ENCODE peak calls at places on chromosomes 2 and 18, in eight cellular contexts. T is mesothelial cell of epicardium, Y is HFFc6, A is right lobe of liver, S is MCF 10A, D is astrocyte of the spinal cord, H is heart left ventricle, I is BE2C. O is an unnamed sample.

GRCh38 chr18:48955528-48956261 is 4.9 kb upstream of the SMAD7 start:
- DNase-seq in T (no peak), Y (peak), A (no peak), S (no peak), D (peak), H (peak), I (no peak), O (no peak)

GRCh38 chr2:181106789-181107418 is 126.5 kb downstream of the UBE2E3 start:
- DNase-seq in T (no peak), Y (peak), A (no peak), S (peak), D (peak), H (no peak), I (no peak), O (no peak)

GRCh38 chr2:10568721-10569432 is 120.8 kb upstream of the ODC1 start:
- DNase-seq in T (no peak), Y (no peak), A (no peak), S (no peak), D (no peak), H (no peak), I (no peak), O (no peak)

GRCh38 chr18:44896817-44897216 is 216.1 kb downstream of the SETBP1 start:
- DNase-seq in T (no peak), Y (no peak), A (no peak), S (no peak), D (no peak), H (no peak), I (no peak), O (no peak)

GRCh38 chr2:166560022-166560421 is 66.0 kb upstream of the SCN7A start:
- DNase-seq in T (no peak), Y (no peak), A (no peak), S (no peak), D (no peak), H (no peak), I (no peak), O (no peak)

GRCh38 chr2:177604291-177605065 is 211.9 kb downstream of the AGPS start:
- DNase-seq in T (no peak), Y (peak), A (no peak), S (peak), D (peak), H (peak), I (peak), O (no peak)

GRCh38 chr2:216090369-216090786 is 8.7 kb downstream of the TMEM169 start:
- DNase-seq in T (no peak), Y (peak), A (no peak), S (no peak), D (peak), H (no peak), I (no peak), O (no peak)

GRCh38 chr2:202786792-202787191 is 84.8 kb downstream of the ICA1L start:
- DNase-seq in T (no peak), Y (no peak), A (no peak), S (no peak), D (no peak), H (no peak), I (no peak), O (no peak)

GRCh38 chr2:169131587-169132512 is 62.5 kb downstream of the DHRS9 start:
- DNase-seq in T (no peak), Y (peak), A (no peak), S (peak), D (peak), H (no peak), I (no peak), O (no peak)

GRCh38 chr2:215880970-215881369 is 132.4 kb downstream of the MREG start:
- DNase-seq in T (no peak), Y (no peak), A (no peak), S (no peak), D (no peak), H (no peak), I (no peak), O (no peak)

GRCh38 chr2:66447676-66448075 is 12.8 kb downstream of the MEIS1 start:
- DNase-seq in T (no peak), Y (no peak), A (no peak), S (no peak), D (peak), H (no peak), I (no peak), O (no peak)

GRCh38 chr18:11953113-11953512 is 28.2 kb upstream of the IMPA2 start:
- DNase-seq in T (no peak), Y (no peak), A (no peak), S (no peak), D (peak), H (no peak), I (no peak), O (no peak)

GRCh38 chr2:183081908-183082307 is 3.4 kb downstream of the DUSP19 start:
- DNase-seq in T (no peak), Y (no peak), A (no peak), S (peak), D (no peak), H (peak), I (no peak), O (no peak)

GRCh38 chr2:220051716-220052115 is 424.3 kb downstream of the SLC4A3 start:
- DNase-seq in T (no peak), Y (no peak), A (no peak), S (no peak), D (no peak), H (no peak), I (no peak), O (no peak)

GRCh38 chr18:48813833-48814489 is 136.8 kb downstream of the SMAD7 start:
- DNase-seq in T (peak), Y (no peak), A (no peak), S (peak), D (no peak), H (no peak), I (no peak), O (peak)

GRCh38 chr2:201403904-201404303 is 46.8 kb upstream of the FLACC1 start:
- DNase-seq in T (no peak), Y (peak), A (no peak), S (peak), D (peak), H (no peak), I (no peak), O (no peak)

GRCh38 chr2:201404699-201405275 is 46.5 kb downstream of the TRAK2 start:
- DNase-seq in T (no peak), Y (no peak), A (no peak), S (no peak), D (no peak), H (no peak), I (no peak), O (no peak)

GRCh38 chr2:201406077-201406662 is 45.1 kb downstream of the TRAK2 start:
- DNase-seq in T (no peak), Y (peak), A (no peak), S (peak), D (peak), H (peak), I (no peak), O (no peak)

GRCh38 chr2:201401815-201402214 is 44.7 kb upstream of the FLACC1 start:
- DNase-seq in T (no peak), Y (no peak), A (no peak), S (no peak), D (no peak), H (no peak), I (no peak), O (no peak)

DNA sequence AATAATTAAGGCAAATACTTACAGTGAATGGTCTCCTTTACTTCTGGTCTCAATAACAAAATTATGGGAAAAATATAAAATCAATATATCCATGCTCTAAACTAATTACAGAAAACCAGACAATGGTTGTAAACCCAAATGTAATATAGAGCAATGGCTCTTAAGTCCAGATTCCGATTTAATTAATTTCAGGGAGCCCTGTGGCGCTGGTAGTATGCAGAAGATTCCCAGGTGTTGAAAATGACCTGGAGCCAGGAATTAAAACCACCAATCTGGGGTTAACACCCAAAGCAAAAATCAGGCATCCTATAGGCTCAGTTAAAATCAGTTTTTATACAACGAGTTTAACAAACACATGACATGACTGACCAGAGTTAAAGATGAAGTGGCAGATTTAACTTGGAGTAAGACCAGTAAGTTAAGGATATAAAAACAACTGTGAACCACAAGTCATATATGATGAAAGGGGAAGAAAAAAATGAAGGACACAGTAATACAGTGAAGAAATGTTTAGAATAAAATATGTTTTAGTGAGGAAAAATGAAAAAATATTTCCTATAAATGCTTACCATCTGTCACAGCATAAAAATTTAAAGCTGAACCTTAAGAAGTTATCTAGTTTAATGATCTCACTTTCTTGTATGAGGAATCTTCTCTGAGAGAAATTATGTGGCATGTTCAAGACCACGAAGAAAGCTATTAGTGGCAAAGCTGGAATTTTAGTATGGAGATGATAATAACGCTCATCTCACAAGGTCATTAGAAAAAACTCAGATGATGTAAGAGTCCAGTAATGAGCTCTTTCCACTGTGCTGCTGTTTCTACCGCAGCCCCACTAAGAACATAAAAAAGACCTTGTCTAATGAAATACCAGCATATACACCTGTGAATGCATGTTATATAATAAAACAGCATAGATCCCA is 45.8 kb upstream of the FLACC1 start:
- DNase-seq in T (no peak), Y (peak), A (no peak), S (no peak), D (peak), H (no peak), I (no peak), O (no peak)
- TF ChIP-seq CTCF in T (no peak), Y (no peak), A (no peak), S (no peak), D (no peak), H (no peak), I (no peak), O (no peak)

DNA sequence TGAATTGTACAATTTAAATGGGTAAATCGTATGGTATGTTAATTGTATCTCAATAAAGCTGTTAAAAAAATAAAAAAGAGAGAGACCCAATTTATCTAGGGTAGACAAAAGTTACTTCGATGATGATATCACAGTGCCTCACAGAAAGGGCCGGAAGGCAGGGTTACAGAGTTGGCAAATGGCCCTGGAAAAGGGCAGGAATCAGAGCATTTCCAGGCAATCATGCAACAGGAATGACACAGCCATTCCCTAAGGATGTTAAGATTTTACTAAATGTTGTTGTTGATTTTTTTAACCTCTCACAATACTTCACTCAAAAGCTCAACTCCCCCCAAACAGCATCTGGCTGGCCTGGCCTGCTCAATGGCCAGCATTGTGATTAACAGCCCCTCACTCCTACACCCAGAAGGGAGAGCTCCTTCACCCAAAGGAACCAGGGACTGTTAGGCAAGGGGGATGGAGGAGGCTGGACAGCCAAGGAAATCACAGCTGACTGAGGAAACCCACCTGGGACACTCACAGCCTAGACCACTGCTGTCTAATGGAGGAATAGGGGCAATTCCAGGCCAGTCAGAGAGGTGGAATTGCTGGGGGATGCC is 7.7 kb upstream of the SP100 start:
- DNase-seq in T (no peak), Y (peak), A (peak), S (peak), D (peak), H (peak), I (no peak), O (no peak)
- TF ChIP-seq CTCF in T (no peak), Y (no peak), A (no peak), S (no peak), D (no peak), H (no peak), I (no peak), O (no peak)

DNA sequence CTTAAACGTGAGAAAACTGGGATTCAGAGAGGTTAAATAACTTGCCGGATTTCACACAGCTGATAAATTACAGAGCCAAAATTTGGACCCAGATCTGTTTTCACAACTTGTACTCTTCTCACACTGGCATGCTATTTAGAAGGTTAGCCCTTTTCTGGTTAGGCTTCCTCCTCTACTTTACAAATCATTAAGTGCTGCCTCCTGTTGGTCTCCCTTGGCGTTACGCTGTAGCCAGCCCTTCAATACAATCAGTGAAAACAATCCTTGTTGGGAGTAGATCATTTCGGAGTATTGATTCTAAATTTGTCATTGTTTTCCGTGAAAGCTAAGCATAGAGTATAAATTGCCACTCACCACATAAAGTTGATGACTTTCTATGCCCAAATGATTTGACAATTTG is 153.5 kb downstream of the ARHGAP15 start:
- DNase-seq in T (no peak), Y (no peak), A (no peak), S (no peak), D (no peak), H (no peak), I (no peak), O (no peak)
- TF ChIP-seq CTCF in T (no peak), Y (peak), A (peak), S (no peak), D (peak), H (no peak), I (peak), O (no peak)

GRCh38 chr2:149018971-149019370 is 19.5 kb upstream of the LYPD6B start:
- DNase-seq in T (no peak), Y (no peak), A (no peak), S (no peak), D (no peak), H (no peak), I (no peak), O (no peak)

GRCh38 chr2:149021761-149022160 is 16.7 kb upstream of the LYPD6B start:
- DNase-seq in T (no peak), Y (no peak), A (no peak), S (no peak), D (no peak), H (no peak), I (no peak), O (no peak)

GRCh38 chr2:149020432-149020851 is 18.1 kb upstream of the LYPD6B start:
- DNase-seq in T (no peak), Y (no peak), A (no peak), S (peak), D (no peak), H (no peak), I (no peak), O (no peak)

GRCh38 chr2:149021271-149021719 is 17.2 kb upstream of the LYPD6B start:
- DNase-seq in T (no peak), Y (no peak), A (no peak), S (no peak), D (no peak), H (no peak), I (no peak), O (no peak)

DNA sequence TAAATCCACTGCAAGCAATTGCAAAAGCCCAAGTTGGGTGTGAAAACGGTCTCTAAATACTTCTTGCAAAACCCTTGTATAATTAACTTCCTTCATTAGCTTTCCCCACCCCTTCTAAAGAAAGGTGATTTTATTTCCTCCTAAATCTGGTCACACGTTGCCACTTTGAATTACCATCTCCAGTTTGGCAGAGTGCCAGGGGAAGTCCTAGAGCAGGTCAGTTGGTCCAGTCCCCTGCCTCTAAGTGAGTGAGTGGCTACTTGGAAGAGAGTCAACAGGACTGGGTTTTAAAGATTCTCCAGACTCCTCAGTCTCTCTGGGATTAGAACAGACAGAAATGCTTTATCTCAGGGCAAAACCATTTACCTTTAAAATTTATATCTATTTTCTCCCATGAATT is 18.7 kb upstream of the LYPD6B start:
- DNase-seq in T (no peak), Y (no peak), A (no peak), S (no peak), D (no peak), H (no peak), I (no peak), O (no peak)
- TF ChIP-seq CTCF in T (no peak), Y (no peak), A (no peak), S (no peak), D (no peak), H (no peak), I (no peak), O (no peak)

GRCh38 chr2:74530239-74531161 is 767 bp downstream of the HTRA2 start:
- DNase-seq in T (peak), Y (peak), A (peak), S (peak), D (peak), H (peak), I (peak), O (peak)

GRCh38 chr2:74534411-74534810 is 4.7 kb downstream of the HTRA2 start:
- DNase-seq in T (no peak), Y (no peak), A (no peak), S (no peak), D (no peak), H (no peak), I (no peak), O (no peak)

GRCh38 chr2:74533464-74533863 is 3.7 kb downstream of the HTRA2 start:
- DNase-seq in T (no peak), Y (no peak), A (no peak), S (no peak), D (no peak), H (no peak), I (no peak), O (no peak)

GRCh38 chr2:74531666-74532065 is 1.9 kb downstream of the HTRA2 start:
- DNase-seq in T (no peak), Y (no peak), A (no peak), S (no peak), D (no peak), H (no peak), I (no peak), O (no peak)

GRCh38 chr2:74532222-74532621 is 2.5 kb downstream of the HTRA2 start:
- DNase-seq in T (no peak), Y (peak), A (no peak), S (peak), D (peak), H (no peak), I (no peak), O (no peak)
- TF ChIP-seq CTCF in T (no peak), Y (peak), A (peak), S (peak), D (peak), H (no peak), I (peak), O (no peak)

GRCh38 chr2:14907014-14907612 is 274.6 kb downstream of the LRATD1 start:
- DNase-seq in T (no peak), Y (no peak), A (no peak), S (peak), D (no peak), H (no peak), I (no peak), O (no peak)
- TF ChIP-seq CTCF in T (no peak), Y (no peak), A (no peak), S (no peak), D (no peak), H (no peak), I (peak), O (no peak)